ENCODE peak calls at places on chromosomes 3 and 15, in nine cellular contexts. One of them, this sample, is unnamed.

GRCh38 chr3:14440531-14441239 is 38.3 kb downstream of the SLC6A6 start:
- DNase-seq in hepatocyte: peak
- DNase-seq in endothelial cell of umbilical vein: peak
- DNase-seq in mesothelial cell of epicardium: peak
- DNase-seq in H7: peak
- DNase-seq in uterus: no peak
- DNase-seq in activated CD4-positive, alpha-beta T cell treated with anti-CD3 and anti-CD28 coated beads for 36 hours: no peak
- DNase-seq in stimulated activated CD8-positive, alpha-beta memory T cell treated with anti-CD3 and anti-CD28 coated beads, Interleukin-7, amount 100 ng/mL, for 4 hours: no peak
- DNase-seq in K562: no peak
- DNase-seq in this sample: peak

GRCh38 chr3:45555666-45556065 is 38.9 kb upstream of the LIMD1 start:
- DNase-seq in hepatocyte: no peak
- DNase-seq in endothelial cell of umbilical vein: no peak
- DNase-seq in mesothelial cell of epicardium: no peak
- DNase-seq in H7: no peak
- DNase-seq in uterus: no peak
- DNase-seq in activated CD4-positive, alpha-beta T cell treated with anti-CD3 and anti-CD28 coated beads for 36 hours: no peak
- DNase-seq in stimulated activated CD8-positive, alpha-beta memory T cell treated with anti-CD3 and anti-CD28 coated beads, Interleukin-7, amount 100 ng/mL, for 4 hours: no peak
- DNase-seq in K562: no peak
- DNase-seq in this sample: no peak

GRCh38 chr3:16362781-16363180 is 97.8 kb downstream of the OXNAD1 start:
- DNase-seq in hepatocyte: no peak
- DNase-seq in endothelial cell of umbilical vein: no peak
- DNase-seq in mesothelial cell of epicardium: no peak
- DNase-seq in H7: no peak
- DNase-seq in uterus: no peak
- DNase-seq in activated CD4-positive, alpha-beta T cell treated with anti-CD3 and anti-CD28 coated beads for 36 hours: no peak
- DNase-seq in stimulated activated CD8-positive, alpha-beta memory T cell treated with anti-CD3 and anti-CD28 coated beads, Interleukin-7, amount 100 ng/mL, for 4 hours: no peak
- DNase-seq in K562: no peak
- DNase-seq in this sample: no peak

GRCh38 chr3:152374260-152374990 is 105.7 kb downstream of the MBNL1 start:
- DNase-seq in hepatocyte: no peak
- DNase-seq in endothelial cell of umbilical vein: no peak
- DNase-seq in mesothelial cell of epicardium: no peak
- DNase-seq in H7: no peak
- DNase-seq in uterus: no peak
- DNase-seq in activated CD4-positive, alpha-beta T cell treated with anti-CD3 and anti-CD28 coated beads for 36 hours: no peak
- DNase-seq in stimulated activated CD8-positive, alpha-beta memory T cell treated with anti-CD3 and anti-CD28 coated beads, Interleukin-7, amount 100 ng/mL, for 4 hours: no peak
- DNase-seq in K562: no peak
- DNase-seq in this sample: peak

GRCh38 chr3:140386357-140387100 is 291.3 kb upstream of the TRIM42 start:
- DNase-seq in hepatocyte: no peak
- DNase-seq in endothelial cell of umbilical vein: no peak
- DNase-seq in mesothelial cell of epicardium: no peak
- DNase-seq in H7: no peak
- DNase-seq in uterus: peak
- DNase-seq in activated CD4-positive, alpha-beta T cell treated with anti-CD3 and anti-CD28 coated beads for 36 hours: no peak
- DNase-seq in stimulated activated CD8-positive, alpha-beta memory T cell treated with anti-CD3 and anti-CD28 coated beads, Interleukin-7, amount 100 ng/mL, for 4 hours: no peak
- DNase-seq in K562: peak
- DNase-seq in this sample: no peak

GRCh38 chr3:71713041-71713440 is 12.2 kb downstream of the EIF4E3 start:
- DNase-seq in hepatocyte: no peak
- DNase-seq in endothelial cell of umbilical vein: no peak
- DNase-seq in mesothelial cell of epicardium: no peak
- DNase-seq in H7: no peak
- DNase-seq in uterus: no peak
- DNase-seq in activated CD4-positive, alpha-beta T cell treated with anti-CD3 and anti-CD28 coated beads for 36 hours: no peak
- DNase-seq in stimulated activated CD8-positive, alpha-beta memory T cell treated with anti-CD3 and anti-CD28 coated beads, Interleukin-7, amount 100 ng/mL, for 4 hours: no peak
- DNase-seq in K562: no peak
- DNase-seq in this sample: no peak

GRCh38 chr3:89690649-89691048 is 583.2 kb downstream of the EPHA3 start:
- DNase-seq in hepatocyte: no peak
- DNase-seq in endothelial cell of umbilical vein: no peak
- DNase-seq in mesothelial cell of epicardium: no peak
- DNase-seq in H7: no peak
- DNase-seq in uterus: no peak
- DNase-seq in activated CD4-positive, alpha-beta T cell treated with anti-CD3 and anti-CD28 coated beads for 36 hours: no peak
- DNase-seq in stimulated activated CD8-positive, alpha-beta memory T cell treated with anti-CD3 and anti-CD28 coated beads, Interleukin-7, amount 100 ng/mL, for 4 hours: no peak
- DNase-seq in K562: no peak
- DNase-seq in this sample: no peak

GRCh38 chr15:71934446-71934845 is 124.1 kb downstream of the NR2E3 start:
- DNase-seq in hepatocyte: no peak
- DNase-seq in endothelial cell of umbilical vein: no peak
- DNase-seq in mesothelial cell of epicardium: no peak
- DNase-seq in H7: no peak
- DNase-seq in uterus: no peak
- DNase-seq in activated CD4-positive, alpha-beta T cell treated with anti-CD3 and anti-CD28 coated beads for 36 hours: no peak
- DNase-seq in stimulated activated CD8-positive, alpha-beta memory T cell treated with anti-CD3 and anti-CD28 coated beads, Interleukin-7, amount 100 ng/mL, for 4 hours: no peak
- DNase-seq in K562: no peak
- DNase-seq in this sample: no peak

GRCh38 chr3:42451546-42452230 is 41.3 kb upstream of the LYZL4 start:
- DNase-seq in hepatocyte: no peak
- DNase-seq in endothelial cell of umbilical vein: peak
- DNase-seq in mesothelial cell of epicardium: no peak
- DNase-seq in H7: no peak
- DNase-seq in uterus: no peak
- DNase-seq in activated CD4-positive, alpha-beta T cell treated with anti-CD3 and anti-CD28 coated beads for 36 hours: no peak
- DNase-seq in stimulated activated CD8-positive, alpha-beta memory T cell treated with anti-CD3 and anti-CD28 coated beads, Interleukin-7, amount 100 ng/mL, for 4 hours: no peak
- DNase-seq in K562: no peak
- DNase-seq in this sample: peak

GRCh38 chr3:115062412-115062956 is 84.6 kb downstream of the ZBTB20 start:
- DNase-seq in hepatocyte: no peak
- DNase-seq in endothelial cell of umbilical vein: no peak
- DNase-seq in mesothelial cell of epicardium: no peak
- DNase-seq in H7: no peak
- DNase-seq in uterus: no peak
- DNase-seq in activated CD4-positive, alpha-beta T cell treated with anti-CD3 and anti-CD28 coated beads for 36 hours: no peak
- DNase-seq in stimulated activated CD8-positive, alpha-beta memory T cell treated with anti-CD3 and anti-CD28 coated beads, Interleukin-7, amount 100 ng/mL, for 4 hours: no peak
- DNase-seq in K562: no peak
- DNase-seq in this sample: no peak

GRCh38 chr15:67967871-67968423 is 86.2 kb upstream of the PIAS1 start:
- DNase-seq in hepatocyte: peak
- DNase-seq in endothelial cell of umbilical vein: peak
- DNase-seq in mesothelial cell of epicardium: peak
- DNase-seq in H7: peak
- DNase-seq in uterus: peak
- DNase-seq in activated CD4-positive, alpha-beta T cell treated with anti-CD3 and anti-CD28 coated beads for 36 hours: peak
- DNase-seq in stimulated activated CD8-positive, alpha-beta memory T cell treated with anti-CD3 and anti-CD28 coated beads, Interleukin-7, amount 100 ng/mL, for 4 hours: no peak
- DNase-seq in K562: peak
- DNase-seq in this sample: peak

GRCh38 chr3:69484507-69485393 is 98.9 kb upstream of the FRMD4B start:
- DNase-seq in hepatocyte: no peak
- DNase-seq in endothelial cell of umbilical vein: no peak
- DNase-seq in mesothelial cell of epicardium: no peak
- DNase-seq in H7: no peak
- DNase-seq in uterus: no peak
- DNase-seq in activated CD4-positive, alpha-beta T cell treated with anti-CD3 and anti-CD28 coated beads for 36 hours: no peak
- DNase-seq in stimulated activated CD8-positive, alpha-beta memory T cell treated with anti-CD3 and anti-CD28 coated beads, Interleukin-7, amount 100 ng/mL, for 4 hours: no peak
- DNase-seq in K562: no peak
- DNase-seq in this sample: no peak

GRCh38 chr15:47415539-47415971 is 301.8 kb upstream of the SEMA6D start:
- DNase-seq in hepatocyte: no peak
- DNase-seq in endothelial cell of umbilical vein: peak
- DNase-seq in mesothelial cell of epicardium: no peak
- DNase-seq in H7: no peak
- DNase-seq in uterus: no peak
- DNase-seq in activated CD4-positive, alpha-beta T cell treated with anti-CD3 and anti-CD28 coated beads for 36 hours: no peak
- DNase-seq in stimulated activated CD8-positive, alpha-beta memory T cell treated with anti-CD3 and anti-CD28 coated beads, Interleukin-7, amount 100 ng/mL, for 4 hours: no peak
- DNase-seq in K562: no peak
- DNase-seq in this sample: peak

GRCh38 chr3:157767602-157768001 is 264.4 kb upstream of the VEPH1 start:
- DNase-seq in hepatocyte: no peak
- DNase-seq in endothelial cell of umbilical vein: no peak
- DNase-seq in mesothelial cell of epicardium: no peak
- DNase-seq in H7: no peak
- DNase-seq in uterus: no peak
- DNase-seq in activated CD4-positive, alpha-beta T cell treated with anti-CD3 and anti-CD28 coated beads for 36 hours: no peak
- DNase-seq in stimulated activated CD8-positive, alpha-beta memory T cell treated with anti-CD3 and anti-CD28 coated beads, Interleukin-7, amount 100 ng/mL, for 4 hours: no peak
- DNase-seq in K562: no peak
- DNase-seq in this sample: no peak

GRCh38 chr15:22912256-22912655 is 67.9 kb downstream of the CYFIP1 start:
- DNase-seq in hepatocyte: no peak
- DNase-seq in endothelial cell of umbilical vein: no peak
- DNase-seq in mesothelial cell of epicardium: no peak
- DNase-seq in H7: no peak
- DNase-seq in uterus: no peak
- DNase-seq in activated CD4-positive, alpha-beta T cell treated with anti-CD3 and anti-CD28 coated beads for 36 hours: no peak
- DNase-seq in stimulated activated CD8-positive, alpha-beta memory T cell treated with anti-CD3 and anti-CD28 coated beads, Interleukin-7, amount 100 ng/mL, for 4 hours: no peak
- DNase-seq in K562: no peak
- DNase-seq in this sample: no peak

GRCh38 chr15:22253676-22254408 is 173.5 kb downstream of the OR4M2 start:
- DNase-seq in hepatocyte: no peak
- DNase-seq in endothelial cell of umbilical vein: no peak
- DNase-seq in mesothelial cell of epicardium: no peak
- DNase-seq in H7: no peak
- DNase-seq in uterus: no peak
- DNase-seq in activated CD4-positive, alpha-beta T cell treated with anti-CD3 and anti-CD28 coated beads for 36 hours: peak
- DNase-seq in stimulated activated CD8-positive, alpha-beta memory T cell treated with anti-CD3 and anti-CD28 coated beads, Interleukin-7, amount 100 ng/mL, for 4 hours: peak
- DNase-seq in K562: no peak
- DNase-seq in this sample: no peak

GRCh38 chr3:159775372-159775961 is 213.2 kb upstream of the IL12A start:
- DNase-seq in hepatocyte: no peak
- DNase-seq in endothelial cell of umbilical vein: peak
- DNase-seq in mesothelial cell of epicardium: no peak
- DNase-seq in H7: peak
- DNase-seq in uterus: peak
- DNase-seq in activated CD4-positive, alpha-beta T cell treated with anti-CD3 and anti-CD28 coated beads for 36 hours: no peak
- DNase-seq in stimulated activated CD8-positive, alpha-beta memory T cell treated with anti-CD3 and anti-CD28 coated beads, Interleukin-7, amount 100 ng/mL, for 4 hours: no peak
- DNase-seq in K562: no peak
- DNase-seq in this sample: peak

GRCh38 chr15:65087873-65088642 is 11.5 kb downstream of the KBTBD13 start:
- DNase-seq in hepatocyte: no peak
- DNase-seq in endothelial cell of umbilical vein: no peak
- DNase-seq in mesothelial cell of epicardium: no peak
- DNase-seq in H7: peak
- DNase-seq in uterus: peak
- DNase-seq in activated CD4-positive, alpha-beta T cell treated with anti-CD3 and anti-CD28 coated beads for 36 hours: no peak
- DNase-seq in stimulated activated CD8-positive, alpha-beta memory T cell treated with anti-CD3 and anti-CD28 coated beads, Interleukin-7, amount 100 ng/mL, for 4 hours: no peak
- DNase-seq in K562: no peak
- DNase-seq in this sample: no peak

GRCh38 chr3:42853739-42854302 is 21.9 kb downstream of the CYP8B1 start:
- DNase-seq in hepatocyte: no peak
- DNase-seq in endothelial cell of umbilical vein: no peak
- DNase-seq in mesothelial cell of epicardium: no peak
- DNase-seq in H7: no peak
- DNase-seq in uterus: no peak
- DNase-seq in activated CD4-positive, alpha-beta T cell treated with anti-CD3 and anti-CD28 coated beads for 36 hours: no peak
- DNase-seq in stimulated activated CD8-positive, alpha-beta memory T cell treated with anti-CD3 and anti-CD28 coated beads, Interleukin-7, amount 100 ng/mL, for 4 hours: no peak
- DNase-seq in K562: no peak
- DNase-seq in this sample: no peak

GRCh38 chr3:190671658-190672057 is 157.8 kb downstream of the IL1RAP start:
- DNase-seq in hepatocyte: no peak
- DNase-seq in endothelial cell of umbilical vein: no peak
- DNase-seq in mesothelial cell of epicardium: no peak
- DNase-seq in H7: no peak
- DNase-seq in uterus: no peak
- DNase-seq in activated CD4-positive, alpha-beta T cell treated with anti-CD3 and anti-CD28 coated beads for 36 hours: no peak
- DNase-seq in stimulated activated CD8-positive, alpha-beta memory T cell treated with anti-CD3 and anti-CD28 coated beads, Interleukin-7, amount 100 ng/mL, for 4 hours: no peak
- DNase-seq in K562: no peak
- DNase-seq in this sample: no peak

GRCh38 chr3:167732313-167733065 is 2.2 kb downstream of the PDCD10 start:
- DNase-seq in hepatocyte: no peak
- DNase-seq in endothelial cell of umbilical vein: no peak
- DNase-seq in mesothelial cell of epicardium: no peak
- DNase-seq in H7: no peak
- DNase-seq in uterus: no peak
- DNase-seq in activated CD4-positive, alpha-beta T cell treated with anti-CD3 and anti-CD28 coated beads for 36 hours: no peak
- DNase-seq in stimulated activated CD8-positive, alpha-beta memory T cell treated with anti-CD3 and anti-CD28 coated beads, Interleukin-7, amount 100 ng/mL, for 4 hours: no peak
- DNase-seq in K562: peak
- DNase-seq in this sample: no peak

GRCh38 chr15:64249406-64249805 is 86.6 kb upstream of the PPIB start:
- DNase-seq in hepatocyte: peak
- DNase-seq in endothelial cell of umbilical vein: no peak
- DNase-seq in mesothelial cell of epicardium: no peak
- DNase-seq in H7: no peak
- DNase-seq in uterus: no peak
- DNase-seq in activated CD4-positive, alpha-beta T cell treated with anti-CD3 and anti-CD28 coated beads for 36 hours: no peak
- DNase-seq in stimulated activated CD8-positive, alpha-beta memory T cell treated with anti-CD3 and anti-CD28 coated beads, Interleukin-7, amount 100 ng/mL, for 4 hours: no peak
- DNase-seq in K562: no peak
- DNase-seq in this sample: peak

This sample was measured in dermis blood vessel endothelial cell.